ENCODE peak calls at places on chromosomes 3 and 15, in six cellular contexts. E is ELF-1, R is NCI-H2081, X is adrenal gland, T is activated T-cell treated with anti-CD3 and anti-CD28 coated beads for 48 hours, Z is NCI-H1417. F is an unnamed sample.

GRCh38 chr15:75062706-75063105 is 39.3 kb downstream of the PPCDC start:
- DNase-seq in T (no peak), R (no peak), E (no peak), Z (no peak), X (no peak), F (no peak)

GRCh38 chr3:63232764-63233396 is 45.2 kb upstream of the SYNPR start:
- DNase-seq in R (no peak), T (no peak), Z (no peak), E (no peak), X (no peak), F (no peak)

GRCh38 chr15:101431748-101432147 is 57.8 kb downstream of the PCSK6 start:
- DNase-seq in R (no peak), T (no peak), X (no peak), E (no peak), Z (no peak), F (no peak)

GRCh38 chr3:42263354-42264346 is 2.3 kb downstream of the CCK start:
- DNase-seq in T (peak; percentile 12), X (no peak), R (peak; percentile 11), Z (peak; percentile 58), E (peak; percentile 48), F (no peak)

GRCh38 chr3:188296761-188297689 is 143.1 kb downstream of the LPP start:
- DNase-seq in E (no peak), T (no peak), R (no peak), X (peak; percentile 60), Z (no peak), F (peak; percentile 45)

GRCh38 chr3:58074126-58074715 is 66.0 kb downstream of the FLNB start:
- DNase-seq in X (no peak), Z (no peak), E (no peak), T (no peak), R (no peak), F (no peak)

GRCh38 chr3:34895841-34896240 is 743.5 kb upstream of the ARPP21 start:
- DNase-seq in E (no peak), T (no peak), R (no peak), X (no peak), Z (no peak), F (no peak)

GRCh38 chr15:93072011-93072410 is 17.0 kb downstream of the RGMA start:
- DNase-seq in E (no peak), X (no peak), R (no peak), T (no peak), Z (no peak), F (no peak)

GRCh38 chr3:36482259-36482658 is 102.0 kb downstream of the STAC start:
- DNase-seq in Z (no peak), X (no peak), R (no peak), T (no peak), E (no peak), F (no peak)

GRCh38 chr3:140117111-140117526 is 182.1 kb downstream of the CLSTN2 start:
- DNase-seq in Z (no peak), R (no peak), T (no peak), X (peak; percentile 35), E (peak; percentile 84), F (no peak)

GRCh38 chr3:58151637-58152036 is 59.1 kb downstream of the DNASE1L3 start:
- DNase-seq in R (no peak), E (no peak), X (peak; percentile 61), Z (no peak), T (no peak), F (no peak)

GRCh38 chr15:65066001-65066634 is 1.7 kb downstream of the RASL12 start:
- DNase-seq in R (no peak), X (no peak), T (no peak), Z (no peak), E (no peak), F (no peak)